ENCODE peak calls at places on chromosomes 1 and 21, in six cellular contexts. G, X, I, Z, J and L are unnamed samples.
A peak's percentile ranks its signal among the peaks of the same experiment; 100 is the strongest.

GRCh38 chr1:36962991-36963390 is 71.3 kb downstream of the GRIK3 start:
- DNase-seq in Z (no peak), I (peak; percentile 67), J (no peak), G (no peak), X (no peak), L (no peak)

GRCh38 chr1:86054396-86054795 is 102.2 kb downstream of the COL24A1 start:
- DNase-seq in Z (no peak), X (no peak), J (no peak), G (no peak), I (no peak), L (no peak)

GRCh38 chr1:111592389-111593361 is 26.9 kb upstream of the RAP1A start:
- DNase-seq in X (peak; percentile 97), Z (peak; percentile 81), J (peak; percentile 83), I (peak; percentile 62), G (peak; percentile 86), L (peak; percentile 78)

GRCh38 chr1:21579788-21580187 is 70.6 kb downstream of the ALPL start:
- DNase-seq in Z (peak; percentile 40), J (no peak), G (peak; percentile 61), I (no peak), X (no peak), L (no peak)

GRCh38 chr21:44353200-44353970 is at the start of gene TRPM2:
- DNase-seq in I (no peak), X (no peak), J (no peak), Z (peak; percentile 54), G (no peak), L (peak; percentile 25)

GRCh38 chr1:206782448-206782847 is 10.2 kb upstream of the IL10 start:
- DNase-seq in J (no peak), X (no peak), G (no peak), I (no peak), Z (no peak), L (no peak)

GRCh38 chr21:42956824-42957632 is 17.3 kb upstream of the PKNOX1 start:
- DNase-seq in G (no peak), X (no peak), I (no peak), Z (no peak), J (no peak), L (no peak)

GRCh38 chr1:47298025-47298699 is 15.8 kb downstream of the STIL start:
- DNase-seq in G (no peak), J (no peak), X (no peak), Z (peak; percentile 6), I (no peak), L (no peak)

GRCh38 chr1:94599090-94599813 is 57.7 kb upstream of the F3 start:
- DNase-seq in J (no peak), I (no peak), Z (no peak), X (peak; percentile 86), G (no peak), L (peak; percentile 53)

GRCh38 chr21:38798481-38798882 is 7.2 kb upstream of the ETS2 start:
- DNase-seq in X (no peak), Z (peak; percentile 75), G (no peak), J (peak; percentile 70), I (no peak), L (no peak)

GRCh38 chr1:85654066-85654782 is 54.0 kb downstream of the ZNHIT6 start:
- DNase-seq in G (peak; percentile 26), I (no peak), J (peak; percentile 47), X (no peak), Z (peak; percentile 53), L (peak; percentile 63)

GRCh38 chr1:31987231-31987630 is 26.4 kb upstream of the KHDRBS1 start:
- DNase-seq in J (peak; percentile 30), X (no peak), I (peak; percentile 25), G (no peak), Z (no peak), L (no peak)

GRCh38 chr21:36087362-36088138 is 17.7 kb downstream of the CBR1 start:
- DNase-seq in G (no peak), J (no peak), X (no peak), Z (no peak), I (peak; percentile 31), L (peak; percentile 14)
- TF ChIP-seq CTCF in G (no peak), J (peak; percentile 24), X (no peak), Z (peak; percentile 10), I (peak; percentile 48), L (no peak)

DNA sequence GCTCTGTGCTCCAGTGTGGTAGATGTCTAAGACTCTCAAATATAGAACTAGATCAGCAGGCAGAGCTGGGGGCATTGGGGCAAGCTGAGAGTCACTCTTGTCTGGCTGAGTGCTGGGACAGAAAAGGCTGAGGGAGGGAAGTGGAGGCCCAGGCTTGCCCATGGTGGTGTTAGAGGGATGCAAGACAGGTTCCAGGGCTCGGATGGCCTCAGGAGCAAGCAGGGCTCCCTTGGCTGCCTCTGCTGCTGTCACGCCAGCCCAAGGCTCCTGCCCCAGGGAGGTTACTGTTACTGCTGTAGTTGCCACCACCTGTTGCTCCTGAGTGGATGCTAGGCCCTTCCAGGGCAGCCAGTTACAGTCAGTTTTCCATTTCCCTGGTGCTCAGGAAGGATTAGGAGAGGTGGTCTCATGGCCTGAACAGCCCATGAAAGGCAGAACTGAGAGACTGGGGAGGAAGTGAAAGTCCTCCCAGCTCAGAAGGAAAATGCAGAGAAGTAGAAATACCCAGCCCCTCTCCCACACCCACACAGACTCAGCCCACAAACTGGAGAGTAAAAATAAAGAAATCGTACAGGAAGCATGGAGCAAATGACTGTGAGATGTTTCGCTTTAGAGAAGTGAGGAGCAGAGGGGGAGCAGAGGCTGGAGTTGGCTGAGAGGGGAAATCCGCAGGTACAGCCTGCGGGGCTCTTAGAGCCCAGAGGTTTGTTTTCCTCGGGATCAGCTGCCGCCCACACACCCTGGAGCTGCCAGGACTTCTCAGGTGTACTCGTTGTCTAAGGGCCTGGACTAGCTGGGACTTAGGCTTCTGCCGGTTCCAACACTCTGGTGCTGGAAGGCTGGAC is 2.1 kb downstream of the IL6R start:
- DNase-seq in X (no peak), G (no peak), Z (no peak), I (no peak), J (no peak), L (no peak)
- H3K4me3 ChIP-seq in X (peak overlapping the region; percentile 89), G (no peak overlapping the region), Z (peak overlapping the region; percentile 73), I (no peak overlapping the region), J (no peak overlapping the region), L (peak overlapping the region; percentile 73)

GRCh38 chr1:186683637-186684410 is 3.6 kb upstream of the PTGS2 start:
- DNase-seq in I (no peak), Z (no peak), X (no peak), G (no peak), J (no peak), L (no peak)

GRCh38 chr1:186680031-186681012 is at the start of gene PTGS2:
- DNase-seq in X (peak; percentile 95), J (peak; percentile 92), Z (peak; percentile 99), I (peak; percentile 77), G (peak; percentile 77), L (peak; percentile 96)

GRCh38 chr1:186681806-186682205 is 1.6 kb upstream of the PTGS2 start:
- DNase-seq in X (no peak), J (no peak), G (no peak), Z (peak; percentile 81), I (no peak), L (peak; percentile 18)

GRCh38 chr1:186681136-186681535 is 913 bp upstream of the PTGS2 start:
- DNase-seq in I (no peak), Z (peak; percentile 46), X (no peak), G (no peak), J (peak; percentile 17), L (peak; percentile 4)

GRCh38 chr1:186682721-186683120 is 2.5 kb upstream of the PTGS2 start:
- DNase-seq in X (no peak), Z (peak; percentile 76), G (no peak), J (peak; percentile 38), I (no peak), L (peak; percentile 16)
- TF ChIP-seq CTCF in X (peak; percentile 29), Z (peak; percentile 41), G (peak; percentile 9), J (peak; percentile 35), I (no peak), L (peak; percentile 11)

DNA sequence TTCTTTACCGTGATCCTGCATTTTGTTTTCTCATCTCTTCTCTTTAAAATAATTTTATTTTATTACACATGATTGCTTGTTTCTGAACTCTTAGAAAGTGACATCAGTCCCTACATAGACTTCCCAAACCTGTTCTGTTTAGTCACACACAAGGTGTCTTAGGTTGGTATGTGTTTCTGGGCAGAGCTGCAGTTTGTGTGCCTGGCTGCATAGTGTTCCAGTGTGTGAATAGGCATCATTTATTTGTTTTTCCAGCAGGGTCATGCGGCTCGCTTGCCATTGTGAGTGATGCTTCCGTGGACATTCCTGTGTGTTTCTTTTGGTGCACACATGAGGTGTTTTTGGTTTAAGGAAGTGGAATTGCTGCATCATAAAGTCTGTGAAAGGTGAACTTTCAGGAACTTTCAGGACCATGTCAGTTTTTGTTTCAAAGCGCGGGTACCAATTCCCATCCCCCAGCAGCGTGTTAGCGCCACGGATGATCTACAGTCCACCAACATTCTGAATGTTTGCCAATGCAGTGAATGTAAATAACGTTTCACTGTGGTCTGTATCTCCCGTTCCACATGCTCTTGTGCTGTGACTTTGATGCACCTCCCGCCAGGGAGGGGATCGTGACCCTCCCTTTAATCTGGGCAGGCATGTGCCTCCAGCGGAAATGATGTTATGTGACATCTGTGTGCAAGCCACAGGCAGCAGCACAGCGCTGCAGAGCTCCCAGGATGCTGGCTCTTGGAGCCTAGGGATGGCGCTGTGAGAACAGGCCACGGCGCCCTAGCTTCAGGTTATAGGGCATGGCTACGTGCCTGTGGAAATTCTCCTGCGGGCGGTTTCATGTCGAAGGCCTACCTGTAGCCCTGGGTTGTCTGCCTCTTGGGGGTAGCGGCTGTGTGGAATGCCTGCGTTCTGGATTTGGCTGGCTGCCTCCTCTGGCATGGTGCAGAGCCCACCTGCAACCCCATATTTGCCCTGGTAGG is 144.6 kb upstream of the COL6A1 start:
- DNase-seq in J (peak; percentile 12), Z (no peak), G (no peak), I (no peak), X (no peak), L (peak; percentile 19)
- H3K4me3 ChIP-seq in J (no peak overlapping the region), Z (no peak overlapping the region), G (no peak overlapping the region), I (no peak overlapping the region), X (no peak overlapping the region), L (no peak overlapping the region)

GRCh38 chr1:160168609-160169369 is 17.4 kb downstream of the ATP1A4 start:
- DNase-seq in G (no peak), Z (no peak), X (no peak), J (peak; percentile 57), I (no peak), L (no peak)
- TF ChIP-seq CTCF in G (no peak), Z (no peak), X (no peak), J (peak; percentile 13), I (peak; percentile 16), L (no peak)

DNA sequence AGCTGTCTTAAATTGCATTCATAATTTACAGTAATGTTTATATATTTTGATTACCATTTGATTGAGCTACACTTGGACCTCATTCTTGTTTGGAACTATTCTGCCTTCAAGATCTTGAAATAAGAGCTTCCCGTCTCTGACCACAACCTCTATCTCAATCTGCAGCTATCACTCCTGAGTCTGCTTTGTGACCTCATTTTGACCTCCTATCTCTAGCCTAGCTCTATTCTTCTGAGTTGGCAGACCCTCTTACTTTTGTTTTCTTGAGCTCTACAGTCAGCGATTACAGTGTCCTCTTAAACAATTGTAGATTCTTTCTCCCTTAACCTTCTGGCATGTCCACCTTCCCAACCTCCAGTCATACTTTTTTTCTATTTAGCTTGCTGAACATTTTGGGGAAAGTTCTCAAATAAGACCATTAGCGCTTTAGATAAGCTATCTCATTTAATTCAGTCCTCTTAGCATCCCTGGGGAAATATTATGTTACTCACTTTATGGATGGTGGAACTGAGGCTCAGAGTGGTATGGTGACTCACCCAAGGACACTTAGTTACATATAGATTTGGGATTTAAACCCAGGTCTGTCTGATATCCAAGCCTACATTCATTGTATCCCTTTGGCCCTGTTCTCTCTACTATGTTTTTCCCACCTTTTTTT is 19.1 kb downstream of the RPAP2 start:
- DNase-seq in J (no peak), Z (peak; percentile 12), X (no peak), G (no peak), I (no peak), L (no peak)
- H3K4me3 ChIP-seq in J (no peak overlapping the region), Z (no peak overlapping the region), X (no peak overlapping the region), G (no peak overlapping the region), I (no peak overlapping the region), L (no peak overlapping the region)